ENCODE peak calls at places on chromosomes 4 and X, in six cellular contexts. Q, A, E, H, W and S are unnamed samples.

GRCh38 chr4:10983274-10983673 is 298.7 kb upstream of the CLNK start:
- DNase-seq in W (no peak), E (no peak), A (no peak), Q (no peak), H (no peak), S (no peak)

GRCh38 chrX:14528629-14529287 is 578 bp upstream of the GLRA2 start:
- DNase-seq in W (peak; percentile 3), Q (peak; percentile 72), A (peak; percentile 5), E (peak; percentile 5), H (peak; percentile 60), S (peak; percentile 55)

GRCh38 chrX:106875151-106875550 is 28.0 kb downstream of the RIPPLY1 start:
- DNase-seq in Q (no peak), W (no peak), E (peak; percentile 73), H (no peak), A (no peak), S (peak; percentile 63)

GRCh38 chr4:140995058-140995457 is 138.2 kb downstream of the RNF150 start:
- DNase-seq in W (no peak), E (no peak), Q (no peak), A (no peak), H (no peak), S (peak; percentile 32)

GRCh38 chr4:94841864-94842221 is 84.1 kb downstream of the BMPR1B start:
- DNase-seq in E (no peak), H (no peak), Q (no peak), A (no peak), W (no peak), S (no peak)

GRCh38 chr4:3488791-3489190 is 25.7 kb downstream of the DOK7 start:
- DNase-seq in Q (no peak), H (no peak), E (no peak), A (no peak), W (no peak), S (no peak)

GRCh38 chr4:18109677-18110076 is 88.1 kb upstream of the LCORL start:
- DNase-seq in H (no peak), A (no peak), W (no peak), E (no peak), Q (no peak), S (no peak)

GRCh38 chr4:31160146-31160545 is 440.0 kb downstream of the PCDH7 start:
- DNase-seq in W (no peak), H (no peak), A (no peak), Q (no peak), E (no peak), S (peak; percentile 38)

GRCh38 chrX:134558133-134558532 is 98.2 kb downstream of the HPRT1 start:
- DNase-seq in Q (no peak), E (no peak), A (no peak), W (no peak), H (no peak), S (no peak)

GRCh38 chr4:72295966-72296557 is 264.3 kb downstream of the NPFFR2 start:
- DNase-seq in Q (no peak), E (peak; percentile 57), H (no peak), A (peak; percentile 18), W (peak; percentile 17), S (peak; percentile 74)

GRCh38 chr4:151569650-151570049 is 160.7 kb downstream of the FHIP1A start:
- DNase-seq in A (no peak), E (no peak), Q (no peak), W (no peak), H (no peak), S (no peak)

GRCh38 chr4:123423819-123424218 is 27.2 kb downstream of the SPRY1 start:
- DNase-seq in E (no peak), A (no peak), Q (no peak), H (no peak), W (no peak), S (no peak)

GRCh38 chr4:22099896-22100295 is 151.3 kb upstream of the KCNIP4 start:
- DNase-seq in Q (no peak), W (no peak), A (no peak), E (no peak), H (no peak), S (peak; percentile 2)

GRCh38 chrX:55026143-55026542 is 4.6 kb downstream of the ALAS2 start:
- DNase-seq in A (no peak), Q (no peak), H (no peak), W (no peak), E (peak; percentile 2), S (peak; percentile 15)

GRCh38 chr4:107689912-107690587 is 30.0 kb downstream of the PAPSS1 start:
- DNase-seq in H (no peak), W (no peak), A (no peak), E (peak; percentile 94), Q (no peak), S (peak; percentile 95)

GRCh38 chr4:100169796-100170485 is 20.3 kb downstream of the DDIT4L start:
- DNase-seq in W (no peak), A (no peak), H (no peak), E (peak; percentile 32), Q (no peak), S (peak; percentile 15)

GRCh38 chr4:68954126-68954525 is 2.5 kb upstream of the UGT2A3 start:
- DNase-seq in W (no peak), H (no peak), A (no peak), E (no peak), Q (no peak), S (no peak)

GRCh38 chr4:4477391-4477790 is 64.5 kb downstream of the STX18 start:
- DNase-seq in A (no peak), Q (no peak), H (no peak), W (no peak), E (no peak), S (peak; percentile 46)

GRCh38 chr4:64870558-64870957 is 461.3 kb upstream of the TECRL start:
- DNase-seq in A (no peak), Q (no peak), E (no peak), H (no peak), W (no peak), S (no peak)

GRCh38 chrX:133726211-133726630 is 259.2 kb downstream of the GPC3 start:
- DNase-seq in E (peak; percentile 73), A (no peak), Q (no peak), H (no peak), W (no peak), S (peak; percentile 53)

GRCh38 chrX:16002185-16002584 is 121.2 kb upstream of the GRPR start:
- DNase-seq in E (no peak), A (no peak), W (no peak), H (no peak), Q (no peak), S (peak; percentile 20)

GRCh38 chr4:153488719-153489384 is 22.7 kb downstream of the TMEM131L start:
- DNase-seq in Q (no peak), A (no peak), W (no peak), H (peak; percentile 46), E (no peak), S (no peak)

GRCh38 chrX:67544281-67544680 is 460 bp downstream of the AR start:
- DNase-seq in Q (peak; percentile 5), E (no peak), H (no peak), W (no peak), A (no peak), S (peak; percentile 19)

GRCh38 chr4:52071786-52072552 is 20.9 kb downstream of the SPATA18 start:
- DNase-seq in E (no peak), A (no peak), H (no peak), Q (no peak), W (no peak), S (no peak)

GRCh38 chr4:77820836-77821561 is 1.8 kb upstream of the CNOT6L start:
- DNase-seq in E (no peak), W (no peak), Q (no peak), A (no peak), H (no peak), S (peak; percentile 37)

GRCh38 chrX:41014776-41015175 is 70.5 kb upstream of the USP9X start:
- DNase-seq in Q (no peak), E (peak; percentile 45), A (no peak), H (peak; percentile 6), W (no peak), S (peak; percentile 54)

GRCh38 chrX:24498181-24498580 is 33.1 kb downstream of the PDK3 start:
- DNase-seq in H (no peak), E (no peak), W (no peak), Q (no peak), A (no peak), S (peak; percentile 7)

GRCh38 chrX:110683925-110684324 is 111.7 kb downstream of the CHRDL1 start:
- DNase-seq in E (no peak), A (no peak), Q (no peak), W (no peak), H (no peak), S (no peak)

GRCh38 chr4:156571146-156571545 is 400.5 kb downstream of the PDGFC start:
- DNase-seq in W (no peak), E (no peak), A (no peak), H (no peak), Q (no peak), S (no peak)